ENCODE peak calls at places on chromosomes 4 and X, in seven cellular contexts. One of them, this sample, is unnamed.

GRCh38 chr4:43987331-43987944 is 461.2 kb downstream of the KCTD8 start:
- DNase-seq in substantia nigra: no peak
- DNase-seq in memory B cell: no peak
- DNase-seq in hypothalamus: no peak
- DNase-seq in epithelial cell of esophagus: no peak
- DNase-seq in Peyer's patch: no peak
- DNase-seq in activated T-helper 1 cell treated with anti-CD3 and anti-CD28 coated beads, Interleukin-12 subunit alpha, Interleukin-12 subunit beta, Interleukin-2, Interleukin-4 antibody, amounts not matched to agents 30 ng/mL and 10 ng/mL and 1 ng/mL, durations not matched to agents 14 hours and 24 hours and 36 hours: no peak
- DNase-seq in this sample: peak; percentile 77

GRCh38 chr4:143745874-143746273 is 45.4 kb upstream of the FREM3 start:
- DNase-seq in substantia nigra: no peak
- DNase-seq in memory B cell: no peak
- DNase-seq in hypothalamus: no peak
- DNase-seq in epithelial cell of esophagus: no peak
- DNase-seq in Peyer's patch: no peak
- DNase-seq in activated T-helper 1 cell treated with anti-CD3 and anti-CD28 coated beads, Interleukin-12 subunit alpha, Interleukin-12 subunit beta, Interleukin-2, Interleukin-4 antibody, amounts not matched to agents 30 ng/mL and 10 ng/mL and 1 ng/mL, durations not matched to agents 14 hours and 24 hours and 36 hours: no peak
- DNase-seq in this sample: no peak

GRCh38 chrX:69152398-69152797 is 12.9 kb downstream of the PJA1 start:
- DNase-seq in substantia nigra: peak; percentile 2
- DNase-seq in memory B cell: no peak
- DNase-seq in hypothalamus: no peak
- DNase-seq in epithelial cell of esophagus: peak; percentile 60
- DNase-seq in Peyer's patch: no peak
- DNase-seq in activated T-helper 1 cell treated with anti-CD3 and anti-CD28 coated beads, Interleukin-12 subunit alpha, Interleukin-12 subunit beta, Interleukin-2, Interleukin-4 antibody, amounts not matched to agents 30 ng/mL and 10 ng/mL and 1 ng/mL, durations not matched to agents 14 hours and 24 hours and 36 hours: no peak
- DNase-seq in this sample: no peak

GRCh38 chr4:6225469-6225868 is 25.1 kb upstream of the JAKMIP1 start:
- DNase-seq in substantia nigra: no peak
- DNase-seq in memory B cell: no peak
- DNase-seq in hypothalamus: no peak
- DNase-seq in epithelial cell of esophagus: peak; percentile 10
- DNase-seq in Peyer's patch: no peak
- DNase-seq in activated T-helper 1 cell treated with anti-CD3 and anti-CD28 coated beads, Interleukin-12 subunit alpha, Interleukin-12 subunit beta, Interleukin-2, Interleukin-4 antibody, amounts not matched to agents 30 ng/mL and 10 ng/mL and 1 ng/mL, durations not matched to agents 14 hours and 24 hours and 36 hours: no peak
- DNase-seq in this sample: peak; percentile 32

GRCh38 chrX:23434356-23434884 is 99.8 kb downstream of the PTCHD1 start:
- DNase-seq in substantia nigra: no peak
- DNase-seq in memory B cell: no peak
- DNase-seq in hypothalamus: peak; percentile 60
- DNase-seq in epithelial cell of esophagus: peak; percentile 14
- DNase-seq in Peyer's patch: peak; percentile 76
- DNase-seq in activated T-helper 1 cell treated with anti-CD3 and anti-CD28 coated beads, Interleukin-12 subunit alpha, Interleukin-12 subunit beta, Interleukin-2, Interleukin-4 antibody, amounts not matched to agents 30 ng/mL and 10 ng/mL and 1 ng/mL, durations not matched to agents 14 hours and 24 hours and 36 hours: no peak
- DNase-seq in this sample: peak; percentile 73

GRCh38 chr4:40809058-40809457 is 59.3 kb downstream of the NSUN7 start:
- DNase-seq in substantia nigra: no peak
- DNase-seq in memory B cell: no peak
- DNase-seq in hypothalamus: no peak
- DNase-seq in epithelial cell of esophagus: no peak
- DNase-seq in Peyer's patch: no peak
- DNase-seq in activated T-helper 1 cell treated with anti-CD3 and anti-CD28 coated beads, Interleukin-12 subunit alpha, Interleukin-12 subunit beta, Interleukin-2, Interleukin-4 antibody, amounts not matched to agents 30 ng/mL and 10 ng/mL and 1 ng/mL, durations not matched to agents 14 hours and 24 hours and 36 hours: no peak
- DNase-seq in this sample: no peak

GRCh38 chr4:153143527-153144348 is 60.5 kb upstream of the TRIM2 start:
- DNase-seq in substantia nigra: no peak
- DNase-seq in memory B cell: no peak
- DNase-seq in hypothalamus: no peak
- DNase-seq in epithelial cell of esophagus: no peak
- DNase-seq in Peyer's patch: peak; percentile 56
- DNase-seq in activated T-helper 1 cell treated with anti-CD3 and anti-CD28 coated beads, Interleukin-12 subunit alpha, Interleukin-12 subunit beta, Interleukin-2, Interleukin-4 antibody, amounts not matched to agents 30 ng/mL and 10 ng/mL and 1 ng/mL, durations not matched to agents 14 hours and 24 hours and 36 hours: no peak
- DNase-seq in this sample: no peak

GRCh38 chr4:141457653-141458052 is 178.7 kb upstream of the IL15 start:
- DNase-seq in substantia nigra: no peak
- DNase-seq in memory B cell: no peak
- DNase-seq in hypothalamus: no peak
- DNase-seq in epithelial cell of esophagus: no peak
- DNase-seq in Peyer's patch: no peak
- DNase-seq in activated T-helper 1 cell treated with anti-CD3 and anti-CD28 coated beads, Interleukin-12 subunit alpha, Interleukin-12 subunit beta, Interleukin-2, Interleukin-4 antibody, amounts not matched to agents 30 ng/mL and 10 ng/mL and 1 ng/mL, durations not matched to agents 14 hours and 24 hours and 36 hours: no peak
- DNase-seq in this sample: no peak

GRCh38 chr4:6955261-6955911 is 45.8 kb downstream of the TBC1D14 start:
- DNase-seq in substantia nigra: no peak
- DNase-seq in memory B cell: no peak
- DNase-seq in hypothalamus: no peak
- DNase-seq in epithelial cell of esophagus: peak; percentile 96
- DNase-seq in Peyer's patch: peak; percentile 41
- DNase-seq in activated T-helper 1 cell treated with anti-CD3 and anti-CD28 coated beads, Interleukin-12 subunit alpha, Interleukin-12 subunit beta, Interleukin-2, Interleukin-4 antibody, amounts not matched to agents 30 ng/mL and 10 ng/mL and 1 ng/mL, durations not matched to agents 14 hours and 24 hours and 36 hours: no peak
- DNase-seq in this sample: no peak

GRCh38 chrX:71543316-71543715 is 10.4 kb downstream of the OGT start:
- DNase-seq in substantia nigra: no peak
- DNase-seq in memory B cell: no peak
- DNase-seq in hypothalamus: no peak
- DNase-seq in epithelial cell of esophagus: peak; percentile 95
- DNase-seq in Peyer's patch: no peak
- DNase-seq in activated T-helper 1 cell treated with anti-CD3 and anti-CD28 coated beads, Interleukin-12 subunit alpha, Interleukin-12 subunit beta, Interleukin-2, Interleukin-4 antibody, amounts not matched to agents 30 ng/mL and 10 ng/mL and 1 ng/mL, durations not matched to agents 14 hours and 24 hours and 36 hours: no peak
- DNase-seq in this sample: peak; percentile 66

GRCh38 chr4:10095296-10095991 is 21.2 kb downstream of the WDR1 start:
- DNase-seq in substantia nigra: no peak
- DNase-seq in memory B cell: no peak
- DNase-seq in hypothalamus: no peak
- DNase-seq in epithelial cell of esophagus: no peak
- DNase-seq in Peyer's patch: no peak
- DNase-seq in activated T-helper 1 cell treated with anti-CD3 and anti-CD28 coated beads, Interleukin-12 subunit alpha, Interleukin-12 subunit beta, Interleukin-2, Interleukin-4 antibody, amounts not matched to agents 30 ng/mL and 10 ng/mL and 1 ng/mL, durations not matched to agents 14 hours and 24 hours and 36 hours: no peak
- DNase-seq in this sample: no peak

GRCh38 chr4:186342582-186342981 is 76.6 kb downstream of the F11 start:
- DNase-seq in substantia nigra: no peak
- DNase-seq in memory B cell: no peak
- DNase-seq in hypothalamus: no peak
- DNase-seq in epithelial cell of esophagus: peak; percentile 64
- DNase-seq in Peyer's patch: no peak
- DNase-seq in activated T-helper 1 cell treated with anti-CD3 and anti-CD28 coated beads, Interleukin-12 subunit alpha, Interleukin-12 subunit beta, Interleukin-2, Interleukin-4 antibody, amounts not matched to agents 30 ng/mL and 10 ng/mL and 1 ng/mL, durations not matched to agents 14 hours and 24 hours and 36 hours: no peak
- DNase-seq in this sample: no peak

GRCh38 chr4:168615294-168615693 is 118.4 kb downstream of the PALLD start:
- DNase-seq in substantia nigra: no peak
- DNase-seq in memory B cell: no peak
- DNase-seq in hypothalamus: no peak
- DNase-seq in epithelial cell of esophagus: no peak
- DNase-seq in Peyer's patch: no peak
- DNase-seq in activated T-helper 1 cell treated with anti-CD3 and anti-CD28 coated beads, Interleukin-12 subunit alpha, Interleukin-12 subunit beta, Interleukin-2, Interleukin-4 antibody, amounts not matched to agents 30 ng/mL and 10 ng/mL and 1 ng/mL, durations not matched to agents 14 hours and 24 hours and 36 hours: no peak
- DNase-seq in this sample: peak; percentile 70

GRCh38 chrX:30918480-30918879 is 29.4 kb upstream of the TAB3 start:
- DNase-seq in substantia nigra: no peak
- DNase-seq in memory B cell: no peak
- DNase-seq in hypothalamus: no peak
- DNase-seq in epithelial cell of esophagus: no peak
- DNase-seq in Peyer's patch: no peak
- DNase-seq in activated T-helper 1 cell treated with anti-CD3 and anti-CD28 coated beads, Interleukin-12 subunit alpha, Interleukin-12 subunit beta, Interleukin-2, Interleukin-4 antibody, amounts not matched to agents 30 ng/mL and 10 ng/mL and 1 ng/mL, durations not matched to agents 14 hours and 24 hours and 36 hours: no peak
- DNase-seq in this sample: no peak

GRCh38 chr4:152780267-152780811 is 585 bp downstream of the ARFIP1 start:
- DNase-seq in substantia nigra: no peak
- DNase-seq in memory B cell: no peak
- DNase-seq in hypothalamus: peak; percentile 21
- DNase-seq in epithelial cell of esophagus: peak; percentile 35
- DNase-seq in Peyer's patch: no peak
- DNase-seq in activated T-helper 1 cell treated with anti-CD3 and anti-CD28 coated beads, Interleukin-12 subunit alpha, Interleukin-12 subunit beta, Interleukin-2, Interleukin-4 antibody, amounts not matched to agents 30 ng/mL and 10 ng/mL and 1 ng/mL, durations not matched to agents 14 hours and 24 hours and 36 hours: no peak
- DNase-seq in this sample: peak; percentile 38

GRCh38 chr4:141807501-141807900 is 171.1 kb downstream of the IL15 start:
- DNase-seq in substantia nigra: no peak
- DNase-seq in memory B cell: no peak
- DNase-seq in hypothalamus: no peak
- DNase-seq in epithelial cell of esophagus: peak; percentile 21
- DNase-seq in Peyer's patch: no peak
- DNase-seq in activated T-helper 1 cell treated with anti-CD3 and anti-CD28 coated beads, Interleukin-12 subunit alpha, Interleukin-12 subunit beta, Interleukin-2, Interleukin-4 antibody, amounts not matched to agents 30 ng/mL and 10 ng/mL and 1 ng/mL, durations not matched to agents 14 hours and 24 hours and 36 hours: no peak
- DNase-seq in this sample: no peak

GRCh38 chrX:150767475-150768131 is 74.4 kb downstream of the MTMR1 start:
- DNase-seq in substantia nigra: no peak
- DNase-seq in memory B cell: no peak
- DNase-seq in hypothalamus: no peak
- DNase-seq in epithelial cell of esophagus: peak; percentile 62
- DNase-seq in Peyer's patch: no peak
- DNase-seq in activated T-helper 1 cell treated with anti-CD3 and anti-CD28 coated beads, Interleukin-12 subunit alpha, Interleukin-12 subunit beta, Interleukin-2, Interleukin-4 antibody, amounts not matched to agents 30 ng/mL and 10 ng/mL and 1 ng/mL, durations not matched to agents 14 hours and 24 hours and 36 hours: no peak
- DNase-seq in this sample: peak; percentile 91

GRCh38 chr4:149836546-149836945 is 20.9 kb upstream of the IQCM start:
- DNase-seq in substantia nigra: no peak
- DNase-seq in memory B cell: no peak
- DNase-seq in hypothalamus: no peak
- DNase-seq in epithelial cell of esophagus: peak; percentile 9
- DNase-seq in Peyer's patch: no peak
- DNase-seq in activated T-helper 1 cell treated with anti-CD3 and anti-CD28 coated beads, Interleukin-12 subunit alpha, Interleukin-12 subunit beta, Interleukin-2, Interleukin-4 antibody, amounts not matched to agents 30 ng/mL and 10 ng/mL and 1 ng/mL, durations not matched to agents 14 hours and 24 hours and 36 hours: no peak
- DNase-seq in this sample: peak; percentile 3

GRCh38 chrX:129632443-129632842 is 22.3 kb downstream of the APLN start:
- DNase-seq in substantia nigra: no peak
- DNase-seq in memory B cell: no peak
- DNase-seq in hypothalamus: no peak
- DNase-seq in epithelial cell of esophagus: peak; percentile 57
- DNase-seq in Peyer's patch: no peak
- DNase-seq in activated T-helper 1 cell treated with anti-CD3 and anti-CD28 coated beads, Interleukin-12 subunit alpha, Interleukin-12 subunit beta, Interleukin-2, Interleukin-4 antibody, amounts not matched to agents 30 ng/mL and 10 ng/mL and 1 ng/mL, durations not matched to agents 14 hours and 24 hours and 36 hours: no peak
- DNase-seq in this sample: no peak

GRCh38 chrX:74015379-74016019 is 288.5 kb upstream of the ZCCHC13 start:
- DNase-seq in substantia nigra: peak; percentile 21
- DNase-seq in memory B cell: peak; percentile 44
- DNase-seq in hypothalamus: no peak
- DNase-seq in epithelial cell of esophagus: peak; percentile 65
- DNase-seq in Peyer's patch: peak; percentile 89
- DNase-seq in activated T-helper 1 cell treated with anti-CD3 and anti-CD28 coated beads, Interleukin-12 subunit alpha, Interleukin-12 subunit beta, Interleukin-2, Interleukin-4 antibody, amounts not matched to agents 30 ng/mL and 10 ng/mL and 1 ng/mL, durations not matched to agents 14 hours and 24 hours and 36 hours: peak; percentile 28
- DNase-seq in this sample: peak; percentile 79

GRCh38 chrX:76454456-76454927 is 27.0 kb downstream of the MAGEE1 start:
- DNase-seq in substantia nigra: no peak
- DNase-seq in memory B cell: peak; percentile 4
- DNase-seq in hypothalamus: no peak
- DNase-seq in epithelial cell of esophagus: peak; percentile 27
- DNase-seq in Peyer's patch: no peak
- DNase-seq in activated T-helper 1 cell treated with anti-CD3 and anti-CD28 coated beads, Interleukin-12 subunit alpha, Interleukin-12 subunit beta, Interleukin-2, Interleukin-4 antibody, amounts not matched to agents 30 ng/mL and 10 ng/mL and 1 ng/mL, durations not matched to agents 14 hours and 24 hours and 36 hours: no peak
- DNase-seq in this sample: peak; percentile 18

GRCh38 chr4:85556293-85556692 is 81.3 kb downstream of the ARHGAP24 start:
- DNase-seq in substantia nigra: no peak
- DNase-seq in memory B cell: no peak
- DNase-seq in hypothalamus: no peak
- DNase-seq in epithelial cell of esophagus: no peak
- DNase-seq in Peyer's patch: no peak
- DNase-seq in activated T-helper 1 cell treated with anti-CD3 and anti-CD28 coated beads, Interleukin-12 subunit alpha, Interleukin-12 subunit beta, Interleukin-2, Interleukin-4 antibody, amounts not matched to agents 30 ng/mL and 10 ng/mL and 1 ng/mL, durations not matched to agents 14 hours and 24 hours and 36 hours: no peak
- DNase-seq in this sample: no peak

GRCh38 chrX:17242470-17242869 is 132.5 kb upstream of the NHS start:
- DNase-seq in substantia nigra: peak; percentile 0
- DNase-seq in memory B cell: peak; percentile 3
- DNase-seq in hypothalamus: peak; percentile 0
- DNase-seq in epithelial cell of esophagus: peak; percentile 51
- DNase-seq in Peyer's patch: peak; percentile 62
- DNase-seq in activated T-helper 1 cell treated with anti-CD3 and anti-CD28 coated beads, Interleukin-12 subunit alpha, Interleukin-12 subunit beta, Interleukin-2, Interleukin-4 antibody, amounts not matched to agents 30 ng/mL and 10 ng/mL and 1 ng/mL, durations not matched to agents 14 hours and 24 hours and 36 hours: no peak
- DNase-seq in this sample: peak; percentile 60

GRCh38 chr4:121597346-121597934 is 99.3 kb downstream of the ANXA5 start:
- DNase-seq in substantia nigra: no peak
- DNase-seq in memory B cell: no peak
- DNase-seq in hypothalamus: no peak
- DNase-seq in epithelial cell of esophagus: peak; percentile 87
- DNase-seq in Peyer's patch: no peak
- DNase-seq in activated T-helper 1 cell treated with anti-CD3 and anti-CD28 coated beads, Interleukin-12 subunit alpha, Interleukin-12 subunit beta, Interleukin-2, Interleukin-4 antibody, amounts not matched to agents 30 ng/mL and 10 ng/mL and 1 ng/mL, durations not matched to agents 14 hours and 24 hours and 36 hours: no peak
- DNase-seq in this sample: peak; percentile 4

GRCh38 chr4:116361782-116362181 is 723.6 kb downstream of the TRAM1L1 start:
- DNase-seq in substantia nigra: no peak
- DNase-seq in memory B cell: no peak
- DNase-seq in hypothalamus: no peak
- DNase-seq in epithelial cell of esophagus: peak; percentile 94
- DNase-seq in Peyer's patch: no peak
- DNase-seq in activated T-helper 1 cell treated with anti-CD3 and anti-CD28 coated beads, Interleukin-12 subunit alpha, Interleukin-12 subunit beta, Interleukin-2, Interleukin-4 antibody, amounts not matched to agents 30 ng/mL and 10 ng/mL and 1 ng/mL, durations not matched to agents 14 hours and 24 hours and 36 hours: no peak
- DNase-seq in this sample: peak; percentile 1

GRCh38 chrX:116009871-116010710 is 160.5 kb upstream of the AGTR2 start:
- DNase-seq in substantia nigra: no peak
- DNase-seq in memory B cell: no peak
- DNase-seq in hypothalamus: peak; percentile 0
- DNase-seq in epithelial cell of esophagus: no peak
- DNase-seq in Peyer's patch: no peak
- DNase-seq in activated T-helper 1 cell treated with anti-CD3 and anti-CD28 coated beads, Interleukin-12 subunit alpha, Interleukin-12 subunit beta, Interleukin-2, Interleukin-4 antibody, amounts not matched to agents 30 ng/mL and 10 ng/mL and 1 ng/mL, durations not matched to agents 14 hours and 24 hours and 36 hours: no peak
- DNase-seq in this sample: no peak

GRCh38 chr4:24060932-24061331 is 171.1 kb upstream of the PPARGC1A start:
- DNase-seq in substantia nigra: no peak
- DNase-seq in memory B cell: no peak
- DNase-seq in hypothalamus: no peak
- DNase-seq in epithelial cell of esophagus: no peak
- DNase-seq in Peyer's patch: no peak
- DNase-seq in activated T-helper 1 cell treated with anti-CD3 and anti-CD28 coated beads, Interleukin-12 subunit alpha, Interleukin-12 subunit beta, Interleukin-2, Interleukin-4 antibody, amounts not matched to agents 30 ng/mL and 10 ng/mL and 1 ng/mL, durations not matched to agents 14 hours and 24 hours and 36 hours: no peak
- DNase-seq in this sample: no peak

GRCh38 chrX:4182010-4182806 is 468.8 kb upstream of the PRKX start:
- DNase-seq in substantia nigra: no peak
- DNase-seq in memory B cell: no peak
- DNase-seq in hypothalamus: no peak
- DNase-seq in epithelial cell of esophagus: no peak
- DNase-seq in Peyer's patch: no peak
- DNase-seq in activated T-helper 1 cell treated with anti-CD3 and anti-CD28 coated beads, Interleukin-12 subunit alpha, Interleukin-12 subunit beta, Interleukin-2, Interleukin-4 antibody, amounts not matched to agents 30 ng/mL and 10 ng/mL and 1 ng/mL, durations not matched to agents 14 hours and 24 hours and 36 hours: no peak
- DNase-seq in this sample: no peak

GRCh38 chrX:150375243-150375642 is 12.1 kb downstream of the MAMLD1 start:
- DNase-seq in substantia nigra: no peak
- DNase-seq in memory B cell: no peak
- DNase-seq in hypothalamus: no peak
- DNase-seq in epithelial cell of esophagus: no peak
- DNase-seq in Peyer's patch: no peak
- DNase-seq in activated T-helper 1 cell treated with anti-CD3 and anti-CD28 coated beads, Interleukin-12 subunit alpha, Interleukin-12 subunit beta, Interleukin-2, Interleukin-4 antibody, amounts not matched to agents 30 ng/mL and 10 ng/mL and 1 ng/mL, durations not matched to agents 14 hours and 24 hours and 36 hours: no peak
- DNase-seq in this sample: no peak

GRCh38 chr4:147118523-147118922 is 172.9 kb upstream of the TTC29 start:
- DNase-seq in substantia nigra: no peak
- DNase-seq in memory B cell: no peak
- DNase-seq in hypothalamus: no peak
- DNase-seq in epithelial cell of esophagus: no peak
- DNase-seq in Peyer's patch: no peak
- DNase-seq in activated T-helper 1 cell treated with anti-CD3 and anti-CD28 coated beads, Interleukin-12 subunit alpha, Interleukin-12 subunit beta, Interleukin-2, Interleukin-4 antibody, amounts not matched to agents 30 ng/mL and 10 ng/mL and 1 ng/mL, durations not matched to agents 14 hours and 24 hours and 36 hours: no peak
- DNase-seq in this sample: peak; percentile 77

GRCh38 chrX:134821370-134821769 is 163.1 kb upstream of the PLAC1 start:
- DNase-seq in substantia nigra: no peak
- DNase-seq in memory B cell: no peak
- DNase-seq in hypothalamus: no peak
- DNase-seq in epithelial cell of esophagus: peak; percentile 30
- DNase-seq in Peyer's patch: no peak
- DNase-seq in activated T-helper 1 cell treated with anti-CD3 and anti-CD28 coated beads, Interleukin-12 subunit alpha, Interleukin-12 subunit beta, Interleukin-2, Interleukin-4 antibody, amounts not matched to agents 30 ng/mL and 10 ng/mL and 1 ng/mL, durations not matched to agents 14 hours and 24 hours and 36 hours: no peak
- DNase-seq in this sample: peak; percentile 83

GRCh38 chr4:106369456-106370060 is 980 bp upstream of the GIMD1 start:
- DNase-seq in substantia nigra: no peak
- DNase-seq in memory B cell: no peak
- DNase-seq in hypothalamus: no peak
- DNase-seq in epithelial cell of esophagus: peak; percentile 80
- DNase-seq in Peyer's patch: peak; percentile 64
- DNase-seq in activated T-helper 1 cell treated with anti-CD3 and anti-CD28 coated beads, Interleukin-12 subunit alpha, Interleukin-12 subunit beta, Interleukin-2, Interleukin-4 antibody, amounts not matched to agents 30 ng/mL and 10 ng/mL and 1 ng/mL, durations not matched to agents 14 hours and 24 hours and 36 hours: no peak
- DNase-seq in this sample: peak; percentile 88

GRCh38 chr4:99763635-99764101 is 53.0 kb upstream of the DAPP1 start:
- DNase-seq in substantia nigra: no peak
- DNase-seq in memory B cell: no peak
- DNase-seq in hypothalamus: no peak
- DNase-seq in epithelial cell of esophagus: peak; percentile 95
- DNase-seq in Peyer's patch: no peak
- DNase-seq in activated T-helper 1 cell treated with anti-CD3 and anti-CD28 coated beads, Interleukin-12 subunit alpha, Interleukin-12 subunit beta, Interleukin-2, Interleukin-4 antibody, amounts not matched to agents 30 ng/mL and 10 ng/mL and 1 ng/mL, durations not matched to agents 14 hours and 24 hours and 36 hours: no peak
- DNase-seq in this sample: peak; percentile 87

GRCh38 chr4:110869114-110869513 is 246.2 kb upstream of the PITX2 start:
- DNase-seq in substantia nigra: no peak
- DNase-seq in memory B cell: no peak
- DNase-seq in hypothalamus: no peak
- DNase-seq in epithelial cell of esophagus: no peak
- DNase-seq in Peyer's patch: no peak
- DNase-seq in activated T-helper 1 cell treated with anti-CD3 and anti-CD28 coated beads, Interleukin-12 subunit alpha, Interleukin-12 subunit beta, Interleukin-2, Interleukin-4 antibody, amounts not matched to agents 30 ng/mL and 10 ng/mL and 1 ng/mL, durations not matched to agents 14 hours and 24 hours and 36 hours: no peak
- DNase-seq in this sample: no peak

GRCh38 chrX:8043121-8043520 is 115.9 kb upstream of the PNPLA4 start:
- DNase-seq in substantia nigra: no peak
- DNase-seq in memory B cell: no peak
- DNase-seq in hypothalamus: no peak
- DNase-seq in epithelial cell of esophagus: peak; percentile 83
- DNase-seq in Peyer's patch: no peak
- DNase-seq in activated T-helper 1 cell treated with anti-CD3 and anti-CD28 coated beads, Interleukin-12 subunit alpha, Interleukin-12 subunit beta, Interleukin-2, Interleukin-4 antibody, amounts not matched to agents 30 ng/mL and 10 ng/mL and 1 ng/mL, durations not matched to agents 14 hours and 24 hours and 36 hours: no peak
- DNase-seq in this sample: no peak